ENCODE peak calls at places on chromosomes 12 and 14, in four cellular contexts. L is ELR, P is NCI-H187, X is HTR-8/SVneo. S is an unnamed sample.

GRCh38 chr14:103867020-103867419 is 19.6 kb upstream of the PPP1R13B start:
- DNase-seq in X (no peak), L (no peak), P (no peak), S (no peak)

GRCh38 chr14:57533214-57533613 is 39.6 kb upstream of the CCDC198 start:
- DNase-seq in P (no peak), L (peak), X (no peak), S (no peak)

GRCh38 chr12:90794212-90794611 is 160.8 kb downstream of the CCER1 start:
- DNase-seq in X (no peak), L (no peak), P (no peak), S (no peak)

GRCh38 chr12:4281173-4281654 is 7.7 kb downstream of the CCND2 start:
- DNase-seq in L (no peak), X (no peak), P (no peak), S (no peak)

GRCh38 chr12:51850081-51850932 is 1.8 kb upstream of the FIGNL2 start:
- DNase-seq in L (no peak), P (no peak), X (no peak), S (no peak)

GRCh38 chr12:92196368-92196767 is 50.7 kb upstream of the BTG1 start:
- DNase-seq in P (no peak), L (no peak), X (no peak), S (no peak)

GRCh38 chr14:105529506-105530445 is 3.4 kb downstream of the TMEM121 start:
- DNase-seq in L (no peak), X (no peak), P (no peak), S (no peak)

GRCh38 chr12:65238609-65239008 is 39.9 kb upstream of the MSRB3 start:
- DNase-seq in L (no peak), X (no peak), P (no peak), S (no peak)

GRCh38 chr12:12716845-12717585 is at the start of gene CDKN1B:
- DNase-seq in X (peak), L (peak), P (peak), S (peak)

GRCh38 chr12:120399531-120399930 is 30.6 kb upstream of the MSI1 start:
- DNase-seq in P (no peak), L (peak), X (no peak), S (no peak)

GRCh38 chr14:73180385-73180805 is 44.1 kb downstream of the PSEN1 start:
- DNase-seq in X (peak), P (no peak), L (peak), S (peak)

GRCh38 chr12:132108211-132108832 is 35.8 kb downstream of the DDX51 start:
- DNase-seq in L (no peak), X (no peak), P (no peak), S (no peak)

GRCh38 chr12:41121374-41121773 is 66.7 kb upstream of the PDZRN4 start:
- DNase-seq in X (no peak), P (no peak), L (no peak), S (no peak)